ENCODE peak calls at places on chromosomes 2 and 18, in ten cellular contexts. X is Right ventricle myocardium superior; O is islet precursor cell; D is activated gamma-delta T cell; H is IMR-90; L is T-helper 9 cell; E is activated effector memory CD4-positive, alpha-beta T cell treated with anti-CD3 and anti-CD28 coated beads, Interleukin-2, amount 50 U/mL, for 16 hours; U is AML-193; Y is stimulated activated CD4-positive, alpha-beta T cell treated with anti-CD3 and anti-CD28 coated beads, Interleukin-12 subunit alpha, Interleukin-12 subunit beta, amount 100 ng/mL, for 4 hours; K is CD8-positive, alpha-beta T cell. G is an unnamed sample.

GRCh38 chr2:240329778-240330177 is 105.7 kb upstream of the GPC1 start:
- DNase-seq in D (no peak), X (no peak), K (no peak), U (no peak), H (no peak), O (peak; percentile 17), L (no peak), Y (no peak), E (peak; percentile 19), G (no peak)

GRCh38 chr18:72544092-72544886 is at the start of gene CBLN2:
- DNase-seq in U (no peak), H (peak; percentile 18), Y (peak; percentile 14), E (no peak), K (no peak), O (peak; percentile 89), L (no peak), D (no peak), X (peak; percentile 40), G (no peak)

GRCh38 chr18:62187543-62188378 is 706 bp downstream of the RELCH start:
- DNase-seq in U (peak; percentile 40), L (peak; percentile 0), D (peak; percentile 45), K (peak; percentile 9), X (peak; percentile 53), O (peak; percentile 58), E (peak; percentile 67), H (peak; percentile 21), Y (peak; percentile 6), G (peak; percentile 50)

GRCh38 chr2:142270291-142270690 is 139.5 kb upstream of the LRP1B start:
- DNase-seq in Y (no peak), O (no peak), U (no peak), H (no peak), D (no peak), X (no peak), K (no peak), L (no peak), E (no peak), G (no peak)

GRCh38 chr2:231720971-231721640 is 12.8 kb downstream of the PTMA start:
- DNase-seq in D (no peak), Y (no peak), K (no peak), E (no peak), X (no peak), L (no peak), U (no peak), H (no peak), O (peak; percentile 14), G (no peak)

GRCh38 chr2:117436697-117437096 is 377.8 kb upstream of the DDX18 start:
- DNase-seq in K (no peak), E (no peak), U (no peak), H (no peak), O (no peak), D (no peak), X (no peak), Y (no peak), L (no peak), G (no peak)

GRCh38 chr2:171814883-171815282 is 79.2 kb downstream of the SLC25A12 start:
- DNase-seq in U (no peak), E (no peak), Y (no peak), K (no peak), X (no peak), O (peak; percentile 58), L (no peak), D (no peak), H (no peak), G (no peak)

GRCh38 chr2:72605836-72606442 is 219.9 kb downstream of the EXOC6B start:
- DNase-seq in U (peak; percentile 33), L (no peak), D (no peak), E (no peak), O (no peak), X (no peak), H (peak; percentile 39), Y (no peak), K (no peak), G (no peak)

GRCh38 chr2:215136669-215137328 is 1.6 kb downstream of the ABCA12 start:
- DNase-seq in X (no peak), U (no peak), E (no peak), Y (no peak), O (no peak), K (no peak), L (no peak), D (no peak), H (peak; percentile 6), G (no peak)

GRCh38 chr2:236562434-236562833 is 7.2 kb upstream of the ACKR3 start:
- DNase-seq in H (peak; percentile 13), K (no peak), Y (no peak), D (no peak), E (no peak), U (no peak), O (no peak), X (no peak), L (no peak), G (no peak)

GRCh38 chr2:120189189-120189588 is 34.0 kb downstream of the TMEM185B start:
- DNase-seq in K (no peak), D (no peak), U (no peak), O (no peak), E (no peak), X (no peak), L (no peak), H (no peak), Y (no peak), G (no peak)

GRCh38 chr2:156708051-156708450 is 271.9 kb downstream of the GPD2 start:
- DNase-seq in D (no peak), X (no peak), O (no peak), H (no peak), K (no peak), E (no peak), Y (no peak), L (no peak), U (no peak), G (no peak)

GRCh38 chr2:239165206-239165831 is 235.5 kb downstream of the HDAC4 start:
- DNase-seq in X (no peak), Y (no peak), K (no peak), E (peak; percentile 41), L (no peak), H (no peak), O (peak; percentile 43), D (no peak), U (no peak), G (no peak)

GRCh38 chr2:210250577-210250976 is 25.3 kb upstream of the ACADL start:
- DNase-seq in O (no peak), E (no peak), U (no peak), H (no peak), L (no peak), Y (no peak), D (no peak), X (no peak), K (no peak), G (no peak)

GRCh38 chr2:60652822-60653315 is 99.4 kb upstream of the BCL11A start:
- DNase-seq in U (no peak), D (no peak), L (no peak), Y (no peak), X (no peak), O (no peak), K (no peak), E (no peak), H (no peak), G (no peak)

GRCh38 chr18:697771-698170 is 14.7 kb downstream of the ENOSF1 start:
- DNase-seq in D (no peak), L (no peak), Y (no peak), H (no peak), X (no peak), K (no peak), O (no peak), E (no peak), U (no peak), G (no peak)

GRCh38 chr18:59907172-59907571 is 7.4 kb downstream of the PMAIP1 start:
- DNase-seq in U (no peak), L (no peak), E (no peak), Y (no peak), O (no peak), K (no peak), X (no peak), H (no peak), D (no peak), G (no peak)

GRCh38 chr2:197480165-197481036 is 19.2 kb downstream of the HSPD1 start:
- DNase-seq in Y (no peak), O (no peak), L (no peak), K (no peak), H (no peak), E (no peak), D (no peak), X (no peak), U (no peak), G (no peak)

GRCh38 chr18:69267895-69268294 is 132.8 kb upstream of the DOK6 start:
- DNase-seq in X (no peak), E (no peak), L (no peak), O (no peak), Y (no peak), K (no peak), D (no peak), H (no peak), U (no peak), G (no peak)

GRCh38 chr2:178865121-178865520 is 57.9 kb upstream of the TTN start:
- DNase-seq in D (no peak), H (no peak), O (no peak), Y (no peak), L (no peak), U (no peak), X (peak; percentile 50), K (no peak), E (no peak), G (no peak)

GRCh38 chr18:38362286-38362792 is 796.7 kb upstream of the CELF4 start:
- DNase-seq in E (no peak), O (no peak), K (no peak), U (no peak), L (no peak), Y (no peak), D (no peak), X (no peak), H (no peak), G (no peak)

GRCh38 chr2:64324746-64325410 is 129.1 kb upstream of the LGALSL start:
- DNase-seq in D (no peak), O (no peak), K (no peak), L (no peak), Y (no peak), H (no peak), U (no peak), E (no peak), X (no peak), G (no peak)

GRCh38 chr2:168350380-168350779 is 103.0 kb upstream of the STK39 start:
- DNase-seq in O (no peak), X (no peak), L (no peak), D (no peak), U (no peak), E (no peak), K (no peak), H (no peak), Y (no peak), G (no peak)

GRCh38 chr2:190996338-190996946 is 17.5 kb downstream of the STAT1 start:
- DNase-seq in K (no peak), X (no peak), O (peak; percentile 72), H (peak; percentile 34), U (peak; percentile 6), L (no peak), D (no peak), Y (no peak), E (peak; percentile 75), G (no peak)

GRCh38 chr2:207836526-207837133 is 66.9 kb upstream of the FZD5 start:
- DNase-seq in U (no peak), Y (no peak), L (no peak), X (peak; percentile 53), H (no peak), O (peak; percentile 81), E (no peak), K (no peak), D (no peak), G (no peak)

GRCh38 chr18:39911716-39912115 is 2043.3 kb upstream of the PIK3C3 start:
- DNase-seq in L (no peak), Y (no peak), D (no peak), E (no peak), H (no peak), U (no peak), K (no peak), O (no peak), X (no peak), G (no peak)

GRCh38 chr2:190670182-190670946 is 21.5 kb downstream of the NAB1 start:
- DNase-seq in E (no peak), K (no peak), L (no peak), X (no peak), O (no peak), Y (no peak), D (no peak), H (no peak), U (no peak), G (no peak)

GRCh38 chr2:189648846-189649529 is 12.3 kb upstream of the ASNSD1 start:
- DNase-seq in H (peak; percentile 83), E (no peak), D (no peak), U (no peak), X (no peak), L (no peak), Y (no peak), O (no peak), K (no peak), G (no peak)

G was measured in KG1.